ENCODE peak calls at places on chromosomes 6 and 20, in eight cellular contexts. L is stimulated activated CD4-positive, alpha-beta T cell treated with anti-CD3 and anti-CD28 coated beads, Interleukin-12 subunit alpha, Interleukin-12 subunit beta, amount 100 ng/mL, for 4 hours; Y is astrocyte of the cerebellum; T is T-helper 1 cell; R is Peyer's patch; I is natural killer cell treated with Interleukin-12 subunit alpha and Interleukin-12 subunit beta and Interleukin-15 and Interleukin-18, amount 100 ng/mL, for 72 hours; J is CD8-positive, alpha-beta memory T cell; M is GM18507. C is an unnamed sample.

GRCh38 chr6:151664390-151664789 is 143.1 kb upstream of the ESR1 start:
- DNase-seq in L (no peak), Y (no peak), T (no peak), R (no peak), I (no peak), J (no peak), M (no peak), C (no peak)

GRCh38 chr6:3390698-3391097 is 66.2 kb downstream of the SLC22A23 start:
- DNase-seq in L (no peak), Y (peak), T (no peak), R (no peak), I (no peak), J (no peak), M (no peak), C (peak)

GRCh38 chr6:34544776-34545471 is 11.2 kb downstream of the SPDEF start:
- DNase-seq in L (no peak), Y (no peak), T (no peak), R (no peak), I (no peak), J (no peak), M (no peak), C (no peak)

GRCh38 chr6:106257195-106257594 is 68.4 kb downstream of the ATG5 start:
- DNase-seq in L (no peak), Y (no peak), T (no peak), R (no peak), I (no peak), J (no peak), M (no peak), C (no peak)

GRCh38 chr6:107666084-107666981 is 157.8 kb downstream of the SCML4 start:
- DNase-seq in L (no peak), Y (no peak), T (no peak), R (no peak), I (no peak), J (no peak), M (no peak), C (no peak)

GRCh38 chr6:144993870-144994269 is 708.7 kb downstream of the UTRN start:
- DNase-seq in L (no peak), Y (no peak), T (no peak), R (no peak), I (no peak), J (no peak), M (no peak), C (no peak)

GRCh38 chr6:19812512-19813119 is 24.6 kb upstream of the ID4 start:
- DNase-seq in L (no peak), Y (peak), T (no peak), R (no peak), I (no peak), J (no peak), M (no peak), C (no peak)

GRCh38 chr6:105301072-105301503 is 101.8 kb downstream of the PREP start:
- DNase-seq in L (no peak), Y (no peak), T (no peak), R (no peak), I (no peak), J (no peak), M (no peak), C (no peak)

GRCh38 chr20:63079971-63080370 is 73.2 kb upstream of the BHLHE23 start:
- DNase-seq in L (no peak), Y (no peak), T (no peak), R (no peak), I (peak), J (no peak), M (no peak), C (no peak)

GRCh38 chr6:110999634-111000270 is 17.9 kb downstream of the RPF2 start:
- DNase-seq in L (no peak), Y (no peak), T (no peak), R (no peak), I (no peak), J (peak), M (no peak), C (no peak)

GRCh38 chr6:3409699-3410384 is 47.0 kb downstream of the SLC22A23 start:
- DNase-seq in L (no peak), Y (no peak), T (no peak), R (no peak), I (no peak), J (no peak), M (no peak), C (peak)

GRCh38 chr6:108686896-108687295 is 126.2 kb downstream of the FOXO3 start:
- DNase-seq in L (no peak), Y (no peak), T (no peak), R (no peak), I (no peak), J (no peak), M (no peak), C (no peak)

GRCh38 chr6:150256618-150257272 is 112.1 kb upstream of the IYD start:
- DNase-seq in L (no peak), Y (no peak), T (no peak), R (no peak), I (no peak), J (no peak), M (no peak), C (no peak)

GRCh38 chr6:46704562-46704961 is 16.9 kb downstream of the TDRD6 start:
- DNase-seq in L (no peak), Y (peak), T (no peak), R (no peak), I (no peak), J (no peak), M (no peak), C (no peak)

GRCh38 chr6:81766482-81767069 is 14.1 kb upstream of the TENT5A start:
- DNase-seq in L (no peak), Y (peak), T (no peak), R (no peak), I (no peak), J (no peak), M (no peak), C (no peak)

GRCh38 chr6:168025831-168026325 is 28.4 kb downstream of the KIF25 start:
- DNase-seq in L (no peak), Y (no peak), T (no peak), R (no peak), I (no peak), J (no peak), M (no peak), C (no peak)

GRCh38 chr6:24332306-24332705 is 25.6 kb downstream of the DCDC2 start:
- DNase-seq in L (no peak), Y (peak), T (no peak), R (no peak), I (no peak), J (no peak), M (no peak), C (no peak)

GRCh38 chr6:14964901-14965300 is 281.0 kb upstream of the JARID2 start:
- DNase-seq in L (no peak), Y (no peak), T (no peak), R (no peak), I (no peak), J (no peak), M (no peak), C (no peak)

GRCh38 chr20:51122931-51123658 is 100.2 kb upstream of the KCNG1 start:
- DNase-seq in L (no peak), Y (no peak), T (no peak), R (no peak), I (no peak), J (no peak), M (no peak), C (no peak)

GRCh38 chr20:50338479-50339195 is 148.0 kb downstream of the CEBPB start:
- DNase-seq in L (peak), Y (peak), T (no peak), R (peak), I (peak), J (peak), M (peak), C (no peak)

GRCh38 chr20:34473262-34473883 is 42.8 kb upstream of the DYNLRB1 start:
- DNase-seq in L (peak), Y (no peak), T (no peak), R (no peak), I (no peak), J (peak), M (no peak), C (peak)

GRCh38 chr6:163438940-163439335 is 24.4 kb downstream of the QKI start:
- DNase-seq in L (peak), Y (no peak), T (peak), R (peak), I (no peak), J (peak), M (no peak), C (peak)

GRCh38 chr6:157569543-157569942 is 188.6 kb downstream of the ZDHHC14 start:
- DNase-seq in L (no peak), Y (no peak), T (no peak), R (no peak), I (no peak), J (peak), M (no peak), C (no peak)

GRCh38 chr6:15817100-15817499 is 154.3 kb upstream of the DTNBP1 start:
- DNase-seq in L (no peak), Y (no peak), T (no peak), R (no peak), I (no peak), J (no peak), M (no peak), C (no peak)